ENCODE peak calls at places on chromosomes 11 and 22, in seven cellular contexts. G is stimulated activated CD8-positive, alpha-beta memory T cell treated with anti-CD3 and anti-CD28 coated beads, Interleukin-7, amount 100 ng/mL, for 24 hours; K is fibroblast of pulmonary artery; X is activated T-helper 9 cell treated with anti-CD3 and anti-CD28 coated beads, Interleukin-2, amount 50 U/mL, for 16 hours; W is stimulated activated CD4-positive, alpha-beta T cell treated with anti-CD3 and anti-CD28 coated beads, Interleukin-4, amount 100 ng/mL, for 4 hours; J is islet precursor cell; Z is neural progenitor cell. Y is an unnamed sample.

GRCh38 chr11:129723964-129724291 is 91.7 kb upstream of the TMEM45B start:
- DNase-seq in G (no peak), K (no peak), X (no peak), W (no peak), J (no peak), Z (no peak), Y (no peak)

GRCh38 chr11:77619576-77620198 is 17.9 kb downstream of the CLNS1A start:
- DNase-seq in G (no peak), K (peak; percentile 66), X (no peak), W (no peak), J (no peak), Z (peak; percentile 80), Y (peak; percentile 75)

GRCh38 chr11:61401558-61401957 is 9.2 kb downstream of the TMEM216 start:
- DNase-seq in G (no peak), K (no peak), X (no peak), W (no peak), J (no peak), Z (no peak), Y (no peak)

GRCh38 chr22:42884616-42885375 is 27.7 kb upstream of the ARFGAP3 start:
- DNase-seq in G (no peak), K (no peak), X (no peak), W (no peak), J (no peak), Z (no peak), Y (peak; percentile 47)

GRCh38 chr11:109424893-109425292 is 2.9 kb downstream of the C11orf87 start:
- DNase-seq in G (no peak), K (no peak), X (no peak), W (no peak), J (peak; percentile 77), Z (peak; percentile 83), Y (no peak)

GRCh38 chr11:3021125-3021524 is 29.0 kb upstream of the NAP1L4 start:
- DNase-seq in G (no peak), K (peak; percentile 38), X (no peak), W (peak; percentile 15), J (peak; percentile 67), Z (peak; percentile 81), Y (peak; percentile 21)

GRCh38 chr22:45335021-45335818 is 25.5 kb downstream of the FAM118A start:
- DNase-seq in G (no peak), K (no peak), X (no peak), W (no peak), J (peak; percentile 83), Z (peak; percentile 66), Y (peak; percentile 92)

GRCh38 chr11:19418221-19418620 is 177.5 kb upstream of the E2F8 start:
- DNase-seq in G (no peak), K (no peak), X (no peak), W (no peak), J (peak; percentile 7), Z (no peak), Y (no peak)

GRCh38 chr22:43819691-43820670 is 7.9 kb upstream of the EFCAB6 start:
- DNase-seq in G (no peak), K (no peak), X (no peak), W (no peak), J (peak; percentile 35), Z (no peak), Y (peak; percentile 70)

GRCh38 chr22:50014655-50015401 is 2.3 kb upstream of the IL17REL start:
- DNase-seq in G (no peak), K (no peak), X (no peak), W (no peak), J (peak; percentile 46), Z (peak; percentile 51), Y (no peak)

GRCh38 chr11:70666336-70666735 is 268.0 kb downstream of the CTTN start:
- DNase-seq in G (no peak), K (no peak), X (no peak), W (no peak), J (no peak), Z (no peak), Y (no peak)

GRCh38 chr11:61021661-61022212 is 50.3 kb downstream of the CD6 start:
- DNase-seq in G (peak; percentile 52), K (no peak), X (peak; percentile 82), W (peak; percentile 85), J (peak; percentile 65), Z (peak; percentile 54), Y (no peak)

GRCh38 chr22:30004101-30004500 is 76.2 kb upstream of the HORMAD2 start:
- DNase-seq in G (no peak), K (no peak), X (no peak), W (no peak), J (no peak), Z (no peak), Y (no peak)

GRCh38 chr11:86388198-86388597 is 13.5 kb downstream of the CCDC81 start:
- DNase-seq in G (no peak), K (no peak), X (no peak), W (no peak), J (no peak), Z (no peak), Y (no peak)